ENCODE peak calls at places on chromosomes 11 and 22, in nine cellular contexts. G is fibroblast of mammary gland, P is upper lobe of right lung, C is fibroblast of the aortic adventitia, Q is transverse colon, F is endothelial cell, M is anterior cingulate cortex, U is NCI-H748 treated with DMSO at 0.1 percent for 48 hours, R is heart left ventricle. Z is an unnamed sample.

GRCh38 chr22:31296258-31296657 is 4.0 kb upstream of the PIK3IP1 start:
- DNase-seq in G (peak; percentile 81), P (no peak), C (peak; percentile 63), Q (no peak), F (no peak), M (no peak), U (no peak), R (no peak), Z (no peak)

GRCh38 chr11:4826425-4826824 is 5.3 kb downstream of the OR51F2 start:
- DNase-seq in G (peak; percentile 12), P (no peak), C (no peak), Q (no peak), F (no peak), M (no peak), U (peak; percentile 48), R (no peak), Z (no peak)

GRCh38 chr11:68026391-68027105 is 3.9 kb upstream of the NDUFS8 start:
- DNase-seq in G (no peak), P (no peak), C (no peak), Q (no peak), F (no peak), M (no peak), U (no peak), R (no peak), Z (no peak)

GRCh38 chr11:111793863-111794262 is 27.7 kb upstream of the PPP2R1B start:
- DNase-seq in G (peak; percentile 90), P (no peak), C (peak; percentile 83), Q (no peak), F (no peak), M (no peak), U (no peak), R (no peak), Z (no peak)

GRCh38 chr22:37345863-37346514 is 63.7 kb downstream of the CYTH4 start:
- DNase-seq in G (peak; percentile 99), P (no peak), C (peak; percentile 99), Q (peak; percentile 14), F (no peak), M (no peak), U (no peak), R (no peak), Z (no peak)

GRCh38 chr11:93659841-93660240 is 1.6 kb upstream of the CEP295 start:
- DNase-seq in G (peak; percentile 36), P (no peak), C (peak; percentile 4), Q (no peak), F (no peak), M (no peak), U (no peak), R (no peak), Z (no peak)

GRCh38 chr22:20219667-20220628 is 48.2 kb downstream of the RTN4R start:
- DNase-seq in G (no peak), P (no peak), C (no peak), Q (no peak), F (no peak), M (no peak), U (no peak), R (no peak), Z (no peak)

GRCh38 chr11:61516191-61516590 is 7.6 kb downstream of the LRRC10B start:
- DNase-seq in G (no peak), P (no peak), C (no peak), Q (no peak), F (no peak), M (no peak), U (no peak), R (no peak), Z (no peak)

GRCh38 chr22:21568207-21569075 is 927 bp downstream of the UBE2L3 start:
- DNase-seq in G (no peak), P (peak; percentile 70), C (peak; percentile 37), Q (peak; percentile 39), F (peak; percentile 34), M (peak; percentile 22), U (no peak), R (no peak), Z (no peak)

GRCh38 chr22:17198188-17199130 is 20.8 kb downstream of the ADA2 start:
- DNase-seq in G (peak; percentile 9), P (no peak), C (peak; percentile 9), Q (no peak), F (peak; percentile 80), M (no peak), U (peak; percentile 9), R (peak; percentile 83), Z (peak; percentile 49)

GRCh38 chr22:49992921-49993648 is 19.5 kb downstream of the IL17REL start:
- DNase-seq in G (peak; percentile 47), P (peak; percentile 88), C (peak; percentile 35), Q (peak; percentile 83), F (peak; percentile 61), M (peak; percentile 79), U (no peak), R (peak; percentile 84), Z (peak; percentile 15)

GRCh38 chr22:49305215-49305965 is 522.3 kb downstream of the BRD1 start:
- DNase-seq in G (peak; percentile 0), P (peak; percentile 83), C (no peak), Q (peak; percentile 53), F (peak; percentile 98), M (peak; percentile 70), U (peak; percentile 24), R (peak; percentile 85), Z (peak; percentile 96)

Z was measured in progenitor cell of endocrine pancreas.